ENCODE peak calls at places on chromosomes 13 and 19, in ten cellular contexts. J, R, Q, U, X, Z, K, L, G and E are unnamed samples.

GRCh38 chr19:29606420-29606747 is 301 bp downstream of the POP4 start:
- DNase-seq in Z (no peak), U (no peak), X (no peak), K (no peak), R (no peak), J (no peak), G (no peak), L (no peak), Q (no peak), E (no peak)

GRCh38 chr19:32165176-32165575 is 180.2 kb upstream of the ZNF507 start:
- DNase-seq in Z (no peak), J (no peak), G (no peak), X (no peak), Q (no peak), U (no peak), K (no peak), R (no peak), L (no peak), E (no peak)

GRCh38 chr13:75635101-75635620 is 969 bp upstream of the LMO7 start:
- DNase-seq in Q (peak), Z (no peak), R (peak), K (no peak), L (peak), J (no peak), U (no peak), X (no peak), G (peak), E (no peak)

GRCh38 chr13:19984430-19985218 is 26.1 kb downstream of the ZMYM2 start:
- DNase-seq in K (no peak), X (peak), J (no peak), Z (no peak), G (peak), R (peak), Q (peak), L (no peak), U (no peak), E (no peak)

GRCh38 chr19:57362419-57362818 is 932 bp upstream of the TRAPPC2B start:
- DNase-seq in R (no peak), G (no peak), Z (no peak), X (no peak), Q (no peak), L (no peak), K (no peak), U (no peak), J (no peak), E (no peak)

GRCh38 chr13:91238036-91238435 is 109.5 kb upstream of the MIR17HG start:
- DNase-seq in R (no peak), Z (no peak), G (no peak), U (no peak), K (no peak), Q (no peak), X (no peak), J (no peak), L (no peak), E (no peak)

GRCh38 chr13:20451397-20451796 is 74.3 kb downstream of the CRYL1 start:
- DNase-seq in G (no peak), J (no peak), X (no peak), U (no peak), Z (no peak), R (no peak), K (no peak), L (no peak), Q (no peak), E (no peak)

GRCh38 chr13:46771693-46772092 is 25.3 kb downstream of the ESD start:
- DNase-seq in J (no peak), U (no peak), G (no peak), K (no peak), Z (no peak), R (no peak), X (no peak), Q (no peak), L (no peak), E (no peak)

GRCh38 chr19:35347171-35347929 is at the start of gene FFAR1:
- DNase-seq in L (no peak), G (no peak), X (no peak), Z (no peak), R (no peak), K (no peak), U (peak), Q (peak), J (no peak), E (no peak)

GRCh38 chr13:23848639-23849282 is 40.4 kb downstream of the MIPEP start:
- DNase-seq in G (no peak), Z (no peak), U (no peak), X (no peak), Q (no peak), L (no peak), K (no peak), J (no peak), R (no peak), E (no peak)

GRCh38 chr13:42652642-42653415 is 78.9 kb downstream of the TNFSF11 start:
- DNase-seq in Q (no peak), R (no peak), X (no peak), U (no peak), L (no peak), Z (no peak), K (no peak), J (no peak), G (no peak), E (no peak)

GRCh38 chr13:110380359-110381028 is 73.4 kb downstream of the COL4A2 start:
- DNase-seq in K (no peak), U (no peak), J (no peak), X (peak), G (peak), Z (no peak), R (peak), Q (no peak), L (no peak), E (no peak)

GRCh38 chr13:97621631-97622030 is 187.7 kb downstream of the RAP2A start:
- DNase-seq in K (peak), J (no peak), R (no peak), L (no peak), X (no peak), U (no peak), Q (no peak), G (no peak), Z (no peak), E (no peak)

GRCh38 chr13:46995874-46996273 is 99.0 kb upstream of the HTR2A start:
- DNase-seq in R (no peak), J (no peak), G (no peak), Z (no peak), K (no peak), U (no peak), Q (peak), X (no peak), L (no peak), E (no peak)

GRCh38 chr13:33845572-33846305 is 27.8 kb downstream of the RFC3 start:
- DNase-seq in Q (no peak), X (no peak), U (no peak), J (no peak), G (no peak), R (no peak), K (no peak), Z (no peak), L (no peak), E (no peak)

GRCh38 chr19:50780753-50781480 is 9.3 kb upstream of the ACP4 start:
- DNase-seq in U (no peak), J (no peak), R (no peak), Q (no peak), G (no peak), K (no peak), Z (no peak), X (no peak), L (no peak), E (no peak)

GRCh38 chr19:45099465-45100201 is 6.7 kb downstream of the PPP1R37 start:
- DNase-seq in J (no peak), U (no peak), L (no peak), K (peak), Q (no peak), X (no peak), Z (peak), G (no peak), R (no peak), E (no peak)

GRCh38 chr19:36638862-36639510 is 27.7 kb downstream of the ZNF461 start:
- DNase-seq in X (peak), Z (no peak), K (no peak), Q (no peak), J (no peak), G (no peak), U (no peak), R (peak), L (no peak), E (no peak)

GRCh38 chr13:46045424-46045823 is 7.1 kb downstream of the ZC3H13 start:
- DNase-seq in R (no peak), Z (no peak), X (no peak), K (no peak), G (no peak), Q (no peak), U (no peak), L (no peak), J (no peak), E (no peak)

GRCh38 chr13:99496322-99497142 is 4.7 kb upstream of the TM9SF2 start:
- DNase-seq in G (peak), J (peak), K (no peak), X (peak), L (no peak), Z (peak), Q (no peak), U (peak), R (peak), E (no peak)

GRCh38 chr13:27968316-27969072 is 621 bp downstream of the CDX2 start:
- DNase-seq in Z (no peak), X (no peak), J (no peak), Q (peak), U (no peak), K (no peak), G (no peak), R (no peak), L (no peak), E (peak)

GRCh38 chr19:17872251-17873001 is 681 bp downstream of the SLC5A5 start:
- DNase-seq in U (peak), L (no peak), X (no peak), Z (no peak), Q (no peak), K (no peak), J (no peak), G (no peak), R (no peak), E (no peak)

GRCh38 chr19:18264956-18265610 is 9.2 kb downstream of the IQCN start:
- DNase-seq in R (no peak), K (no peak), X (no peak), Q (no peak), J (no peak), U (no peak), L (no peak), G (no peak), Z (no peak), E (no peak)

GRCh38 chr13:21546372-21546771 is 57.6 kb downstream of the MICU2 start:
- DNase-seq in Q (no peak), R (peak), J (no peak), X (peak), U (no peak), K (no peak), G (peak), L (no peak), Z (no peak), E (no peak)

GRCh38 chr19:51803965-51804364 is 9.0 kb downstream of the FPR3 start:
- DNase-seq in G (no peak), U (no peak), R (no peak), K (no peak), J (no peak), X (no peak), Q (no peak), L (no peak), Z (no peak), E (no peak)

GRCh38 chr13:40016953-40017660 is 361.6 kb downstream of the COG6 start:
- DNase-seq in K (no peak), R (no peak), U (no peak), Q (no peak), Z (no peak), L (no peak), J (no peak), G (no peak), X (no peak), E (no peak)

GRCh38 chr13:40013554-40013953 is 358.1 kb downstream of the COG6 start:
- DNase-seq in Q (no peak), K (no peak), R (no peak), J (no peak), X (no peak), L (no peak), U (no peak), G (no peak), Z (no peak), E (no peak)

GRCh38 chr13:40017662-40018262 is 362.3 kb downstream of the COG6 start:
- DNase-seq in J (no peak), K (no peak), Z (no peak), Q (no peak), X (no peak), U (no peak), R (no peak), G (no peak), L (no peak), E (no peak)
- TF ChIP-seq CTCF in J (no peak), K (no peak), Z (no peak), Q (no peak), X (no peak), U (no peak), R (no peak), G (no peak), L (no peak), E (no peak)

GRCh38 chr19:8484331-8484894 is 18.0 kb downstream of the PRAM1 start:
- DNase-seq in K (no peak), J (no peak), U (peak), G (no peak), X (no peak), R (no peak), Q (no peak), L (no peak), Z (peak), E (no peak)

GRCh38 chr19:8488351-8488750 is 14.1 kb downstream of the PRAM1 start:
- DNase-seq in K (no peak), U (peak), X (no peak), J (no peak), R (no peak), Z (no peak), G (no peak), L (no peak), Q (no peak), E (no peak)

GRCh38 chr19:8487137-8487851 is 15.1 kb downstream of the PRAM1 start:
- DNase-seq in Q (peak), Z (no peak), K (no peak), J (no peak), R (no peak), X (no peak), G (no peak), L (no peak), U (peak), E (no peak)

GRCh38 chr19:8486661-8487136 is 15.7 kb downstream of the PRAM1 start:
- DNase-seq in Z (no peak), G (no peak), K (no peak), Q (no peak), X (no peak), J (no peak), L (no peak), R (no peak), U (peak), E (no peak)

GRCh38 chr19:8485561-8486371 is 16.7 kb downstream of the PRAM1 start:
- DNase-seq in G (no peak), X (no peak), K (no peak), L (no peak), J (no peak), Q (no peak), U (no peak), Z (no peak), R (no peak), E (no peak)
- TF ChIP-seq CTCF in G (no peak), X (no peak), K (no peak), L (no peak), J (no peak), Q (no peak), U (no peak), Z (no peak), R (no peak), E (no peak)

GRCh38 chr19:10430505-10431253 is 10.3 kb downstream of the PDE4A start:
- DNase-seq in Q (peak), L (no peak), J (peak), U (peak), G (peak), X (peak), K (no peak), R (no peak), Z (peak), E (peak)
- TF ChIP-seq CTCF in Q (no peak), L (no peak), J (no peak), U (no peak), G (no peak), X (no peak), K (no peak), R (no peak), Z (no peak), E (no peak)

GRCh38 chr19:41699968-41700323 is 8.5 kb upstream of the CEACAM5 start:
- DNase-seq in R (no peak), Q (no peak), J (no peak), Z (no peak), X (no peak), U (no peak), G (no peak), K (no peak), L (no peak), E (no peak)

GRCh38 chr19:41699231-41699967 is 9.0 kb upstream of the CEACAM5 start:
- DNase-seq in U (no peak), G (no peak), R (no peak), K (no peak), Q (no peak), L (no peak), X (no peak), J (no peak), Z (no peak), E (no peak)

GRCh38 chr19:41702208-41702651 is 6.2 kb upstream of the CEACAM5 start:
- DNase-seq in G (peak), R (peak), Q (no peak), X (peak), L (no peak), Z (no peak), K (no peak), U (no peak), J (no peak), E (no peak)

GRCh38 chr19:41700381-41701195 is 7.8 kb upstream of the CEACAM5 start:
- DNase-seq in Z (no peak), U (no peak), K (no peak), R (no peak), G (no peak), X (no peak), L (no peak), J (no peak), Q (no peak), E (no peak)

GRCh38 chr19:41701401-41702075 is 6.9 kb upstream of the CEACAM5 start:
- DNase-seq in R (no peak), X (no peak), L (peak), U (no peak), Q (no peak), Z (no peak), K (peak), J (no peak), G (no peak), E (no peak)
- TF ChIP-seq CTCF in R (no peak), X (no peak), L (no peak), U (peak), Q (peak), Z (no peak), K (peak), J (peak), G (no peak), E (no peak)

DNA sequence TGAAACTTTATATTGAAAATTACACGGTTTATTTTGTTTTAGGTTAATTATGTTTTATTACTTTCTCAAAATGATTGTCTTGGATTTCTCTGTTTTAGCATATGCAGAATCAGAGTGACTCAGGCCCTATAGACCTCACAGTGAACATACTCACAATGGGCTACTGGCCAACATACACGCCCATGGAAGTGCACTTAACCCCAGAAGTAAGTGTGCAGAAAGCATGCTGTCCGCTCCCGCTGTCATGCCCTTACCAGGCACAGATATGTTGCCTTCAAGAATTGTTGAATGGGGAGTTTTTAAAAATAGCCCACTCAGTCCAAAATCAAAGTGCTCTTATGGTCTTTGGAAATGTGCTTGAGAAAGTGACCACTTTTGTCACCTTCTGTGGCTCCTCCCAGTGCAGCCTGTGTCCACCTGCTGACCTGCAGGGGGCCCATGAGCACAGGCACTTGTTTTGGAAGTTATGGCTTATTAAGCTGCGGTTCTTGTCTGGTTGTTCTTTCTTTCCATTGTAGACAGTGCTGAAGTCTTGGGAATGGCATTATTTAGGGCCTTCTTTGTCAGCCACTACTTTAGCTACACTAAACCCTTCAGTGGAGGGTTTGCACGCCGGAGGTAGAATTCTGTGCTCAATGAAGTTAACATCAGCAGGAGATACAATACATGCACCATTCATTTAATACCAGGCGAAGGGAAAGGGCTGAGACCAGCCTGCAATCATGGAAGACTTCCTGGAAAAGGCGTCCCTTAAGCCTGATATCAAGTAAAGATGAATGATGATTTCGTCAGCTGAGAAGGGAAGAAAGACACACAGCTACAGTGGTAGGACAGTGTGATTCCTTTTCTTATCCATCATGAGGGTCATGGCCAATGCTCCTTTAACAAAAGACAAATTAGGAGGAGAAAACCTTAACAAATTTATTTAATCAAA is 36.7 kb downstream of the CUL4A start:
- DNase-seq in X (peak), K (peak), Z (no peak), R (peak), L (peak), U (no peak), Q (no peak), G (peak), J (no peak), E (peak)
- TF ChIP-seq CTCF in X (peak), K (peak), Z (peak), R (peak), L (no peak), U (no peak), Q (no peak), G (peak), J (peak), E (no peak)

DNA sequence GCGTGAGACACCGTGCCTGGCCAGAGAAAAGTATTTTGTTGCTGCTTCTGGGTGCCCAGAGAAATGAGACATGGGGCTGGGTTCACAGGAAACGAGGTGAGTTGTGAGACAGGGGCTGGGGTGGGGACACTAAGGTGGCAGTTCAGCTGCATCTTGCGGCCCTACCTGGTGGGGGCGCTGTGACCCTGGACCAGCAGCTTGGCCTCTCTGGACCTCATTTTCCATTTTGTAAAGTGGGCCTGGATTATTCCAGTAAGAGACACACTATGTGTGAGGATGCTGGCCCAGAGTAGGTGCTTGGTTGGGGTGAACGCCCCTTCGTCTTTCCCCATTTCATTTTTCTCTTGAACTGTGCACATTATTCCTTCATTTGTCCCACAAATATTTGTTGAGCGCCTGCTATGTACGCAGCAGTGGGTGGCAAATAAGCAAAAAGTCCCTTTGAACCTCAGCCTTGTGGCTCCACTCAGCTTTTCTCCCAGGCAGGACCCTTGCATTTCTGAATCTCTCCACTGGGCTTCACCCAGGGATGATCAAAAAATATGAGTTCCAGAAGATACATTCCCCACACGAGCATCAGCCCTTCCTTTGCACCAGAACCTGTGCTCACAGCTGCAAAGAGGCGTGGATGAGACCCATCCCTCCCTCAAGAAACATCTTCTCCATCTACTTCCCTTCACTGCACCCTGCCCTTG is 26.6 kb upstream of the OR10H1 start:
- DNase-seq in Q (no peak), X (no peak), K (no peak), Z (no peak), L (no peak), U (no peak), J (no peak), G (no peak), R (no peak), E (no peak)
- TF ChIP-seq CTCF in Q (no peak), X (no peak), K (peak), Z (no peak), L (no peak), U (no peak), J (peak), G (no peak), R (no peak), E (no peak)

DNA sequence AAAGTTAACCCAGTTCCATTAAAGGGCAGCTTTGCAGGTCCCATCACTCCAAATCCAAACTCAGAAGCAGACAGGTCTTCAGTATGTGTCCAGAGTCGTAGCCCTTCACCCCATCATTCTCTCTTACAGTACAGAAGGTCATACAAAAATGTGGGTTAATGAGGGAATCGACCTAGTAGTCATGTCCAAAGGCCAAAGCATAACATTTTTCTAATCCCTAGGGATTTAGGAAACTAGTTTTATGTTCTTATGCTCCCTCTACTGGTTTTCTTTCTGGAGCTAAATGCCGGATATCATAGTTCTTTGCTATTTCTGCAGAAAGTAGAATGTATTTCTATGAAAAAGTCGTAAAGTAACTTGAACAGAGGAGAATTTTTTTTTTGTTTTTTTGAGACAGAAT is 72.2 kb downstream of the DHRS12 start:
- DNase-seq in G (peak), R (peak), J (no peak), U (no peak), K (no peak), X (peak), Q (no peak), L (no peak), Z (no peak), E (no peak)
- TF ChIP-seq CTCF in G (peak), R (peak), J (peak), U (no peak), K (no peak), X (peak), Q (no peak), L (no peak), Z (peak), E (no peak)